ENCODE peak calls at places on chromosomes 11 and 22, in four cellular contexts. G, H, K and Q are unnamed samples.

GRCh38 chr11:2150206-2150847 is 10.7 kb downstream of the INS start:
- DNase-seq in G (peak; percentile 55), H (no peak), K (no peak), Q (peak; percentile 75)

GRCh38 chr11:95108159-95108611 is 18.5 kb downstream of the ENDOD1 start:
- DNase-seq in G (no peak), H (no peak), K (peak; percentile 41), Q (peak; percentile 90)

GRCh38 chr11:86403458-86403857 is 28.8 kb downstream of the CCDC81 start:
- DNase-seq in G (no peak), H (no peak), K (no peak), Q (no peak)

GRCh38 chr22:32531228-32531627 is 56.6 kb downstream of the FBXO7 start:
- DNase-seq in G (no peak), H (no peak), K (no peak), Q (no peak)

GRCh38 chr22:29470159-29470855 is 9.7 kb upstream of the NEFH start:
- DNase-seq in G (peak; percentile 66), H (no peak), K (peak; percentile 78), Q (peak; percentile 26)

GRCh38 chr22:49995413-49996191 is 17.0 kb downstream of the IL17REL start:
- DNase-seq in G (no peak), H (no peak), K (no peak), Q (no peak)

GRCh38 chr22:31206896-31207687 is 5.0 kb upstream of the LIMK2 start:
- DNase-seq in G (no peak), H (no peak), K (no peak), Q (no peak)

GRCh38 chr11:86274503-86274902 is 27.5 kb upstream of the HIKESHI start:
- DNase-seq in G (no peak), H (no peak), K (peak; percentile 27), Q (no peak)

GRCh38 chr22:35638408-35638807 is 9.8 kb upstream of the APOL6 start:
- DNase-seq in G (no peak), H (no peak), K (no peak), Q (no peak)

GRCh38 chr22:32286290-32286840 is 31.2 kb upstream of the SLC5A4 start:
- DNase-seq in G (no peak), H (no peak), K (no peak), Q (no peak)

GRCh38 chr11:94077568-94078293 is 50.9 kb upstream of the PANX1 start:
- DNase-seq in G (no peak), H (no peak), K (peak; percentile 8), Q (peak; percentile 31)

GRCh38 chr11:40294343-40294723 is 1165.1 kb downstream of the LRRC4C start:
- DNase-seq in G (no peak), H (no peak), K (no peak), Q (no peak)

GRCh38 chr11:40292636-40293585 is 1166.5 kb downstream of the LRRC4C start:
- DNase-seq in G (peak; percentile 1), H (no peak), K (no peak), Q (no peak)

GRCh38 chr11:40293655-40294342 is 1165.7 kb downstream of the LRRC4C start:
- DNase-seq in G (peak; percentile 68), H (peak; percentile 30), K (peak; percentile 38), Q (peak; percentile 87)

GRCh38 chr11:40291304-40292100 is 1168.0 kb downstream of the LRRC4C start:
- DNase-seq in G (no peak), H (no peak), K (no peak), Q (no peak)

DNA sequence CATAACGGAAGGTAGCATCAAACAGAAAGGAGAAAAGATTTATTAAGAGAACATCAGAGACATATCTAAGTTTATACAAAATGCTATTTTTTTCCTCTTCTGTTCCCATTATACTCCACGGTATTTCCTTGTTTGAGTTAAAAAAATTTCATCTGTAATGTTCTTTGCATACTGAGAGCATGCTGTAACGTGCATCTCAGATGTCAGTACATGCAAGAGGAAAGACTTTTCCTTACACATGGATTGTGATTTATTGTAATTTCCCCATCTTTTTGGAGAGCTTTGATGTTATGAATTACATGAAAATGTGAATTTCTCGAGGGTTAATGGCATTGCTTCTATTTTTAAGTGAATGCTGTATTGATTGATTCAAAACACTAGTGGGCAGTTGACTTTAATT is 1164.0 kb downstream of the LRRC4C start:
- DNase-seq in G (no peak), H (no peak), K (no peak), Q (no peak)
- TF ChIP-seq MYC in G (no peak), H (no peak), K (no peak), Q (no peak)

DNA sequence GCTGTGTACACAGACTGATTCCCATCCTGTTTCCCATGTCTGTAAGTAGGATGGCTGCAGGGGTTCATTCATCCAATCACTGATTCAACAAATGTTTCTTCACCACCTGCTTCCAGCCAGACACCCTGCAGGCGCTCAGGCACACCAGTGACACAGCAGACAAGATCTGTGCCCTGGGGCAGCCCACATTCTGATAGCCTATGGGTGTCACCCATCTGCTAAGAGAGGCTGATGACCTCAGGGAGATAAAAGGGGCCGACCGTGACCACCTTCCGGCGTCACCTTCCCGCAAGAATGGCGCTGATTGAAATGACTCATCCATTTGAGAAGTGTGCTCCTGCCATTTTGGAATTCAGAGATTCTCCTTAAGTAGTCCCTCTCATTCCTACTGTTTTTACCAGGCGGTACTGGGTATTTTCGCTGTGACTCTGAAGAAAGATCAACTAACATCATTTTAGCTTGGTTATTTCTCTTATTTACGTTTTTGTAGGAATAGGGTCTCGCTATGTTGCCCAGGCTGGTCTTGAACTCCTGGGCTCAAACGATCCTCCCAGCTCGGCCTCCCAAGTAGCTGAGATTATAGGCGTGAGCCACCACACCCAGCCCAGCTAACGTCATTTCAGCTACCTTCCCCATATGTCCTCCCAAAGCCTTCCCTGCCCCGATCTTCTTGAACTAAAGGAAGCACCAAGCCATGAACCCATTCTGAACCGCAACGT is 73.2 kb upstream of the BID start:
- DNase-seq in G (no peak), H (no peak), K (peak; percentile 69), Q (no peak)
- H3K4me1 ChIP-seq in G (no peaks in the 10 kb centered on the region), H (no peaks in the 10 kb centered on the region), K (no peaks in the 10 kb centered on the region), Q (no peaks in the 10 kb centered on the region)

DNA sequence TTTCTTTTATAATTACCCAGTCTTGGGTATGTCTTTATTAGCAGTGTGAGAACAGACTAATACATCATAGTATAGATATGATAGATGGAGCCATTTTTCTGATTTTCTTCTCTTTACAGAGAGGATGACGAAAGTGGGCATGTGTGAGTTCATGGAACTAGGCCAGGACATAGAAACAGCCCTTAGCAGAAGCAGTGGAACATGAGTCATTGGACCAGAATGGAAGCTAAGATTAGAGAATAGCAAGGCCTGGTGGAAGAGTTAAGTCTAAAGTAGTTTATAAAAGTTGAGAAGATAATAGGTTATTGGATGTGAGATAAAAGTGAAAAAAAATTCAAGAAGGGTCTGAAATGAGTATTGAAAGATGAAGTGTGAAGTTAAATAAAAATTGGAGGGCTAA is 97.0 kb upstream of the MPPED2 start:
- DNase-seq in G (no peak), H (no peak), K (no peak), Q (no peak)
- TF ChIP-seq MYC in G (no peak), H (no peak), K (no peak), Q (no peak)

GRCh38 chr11:65983589-65983987 is 18.4 kb downstream of the EIF1AD start:
- DNase-seq in G (no peak), H (no peak), K (no peak), Q (no peak)
- H3K4me1 ChIP-seq in G (no peaks in the 10 kb centered on the region), H (no peaks in the 10 kb centered on the region), K (no peaks in the 10 kb centered on the region), Q (no peaks in the 10 kb centered on the region)

DNA sequence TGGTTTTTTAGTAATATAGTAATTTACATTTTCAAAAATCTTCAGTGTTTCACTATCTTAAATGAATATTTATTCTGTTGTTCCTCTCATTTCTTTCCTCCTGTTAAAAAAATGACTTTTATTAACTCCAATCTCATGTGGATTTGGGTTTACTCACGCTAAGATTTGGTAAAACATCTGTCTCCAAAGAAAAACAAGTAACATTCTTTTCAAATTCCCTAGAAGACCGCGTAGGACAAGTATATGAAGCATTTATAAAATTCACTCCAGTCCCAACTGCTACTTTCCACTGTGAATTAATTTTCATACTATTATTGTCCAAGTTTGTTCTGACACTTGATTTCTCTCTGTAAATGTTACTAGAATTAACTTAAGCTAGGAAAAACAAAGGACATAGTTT is 26.2 kb downstream of the SBF2 start:
- DNase-seq in G (no peak), H (no peak), K (no peak), Q (no peak)
- TF ChIP-seq MYC in G (no peak), H (no peak), K (no peak), Q (no peak)

DNA sequence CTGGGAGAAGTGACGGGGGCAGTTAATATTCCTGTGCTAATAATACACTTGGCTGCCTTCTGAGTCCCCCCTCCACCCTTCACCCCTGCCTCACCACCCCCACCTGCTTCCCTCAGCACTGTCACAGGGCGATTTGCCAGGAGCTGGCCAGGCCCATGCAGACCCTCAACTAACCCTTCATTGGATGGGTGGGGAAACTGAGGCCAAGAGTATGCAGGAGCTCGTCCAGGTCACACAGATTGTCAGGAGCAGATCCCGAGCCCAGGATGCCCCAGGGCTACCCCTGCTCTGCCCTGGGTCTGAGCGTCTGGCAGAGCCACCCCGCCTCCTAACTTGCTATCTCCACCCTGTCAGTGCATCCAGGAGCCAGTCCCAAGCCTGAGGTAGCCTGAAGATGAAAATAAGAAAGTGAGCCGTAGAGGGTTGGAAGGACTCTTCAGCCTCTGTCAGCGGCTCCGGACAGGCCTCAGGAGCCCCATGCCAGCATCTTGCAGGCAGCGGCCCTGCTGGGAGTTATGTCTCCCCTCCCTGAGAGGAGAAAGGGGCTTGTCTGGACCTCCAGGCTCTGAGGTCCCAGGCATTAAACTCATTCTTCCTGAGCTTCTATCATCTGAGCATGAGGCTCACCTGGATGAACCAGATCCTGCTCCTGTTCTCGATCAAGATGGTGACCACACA is 6.2 kb downstream of the TPBGL start:
- DNase-seq in G (no peak), H (no peak), K (no peak), Q (no peak)
- H3K4me1 ChIP-seq in G (peaks cover 3% of the 10 kb centered on the region), H (no peaks in the 10 kb centered on the region), K (peaks cover 3% of the 10 kb centered on the region), Q (peaks cover 3% of the 10 kb centered on the region)

GRCh38 chr11:65851811-65852507 is 6.0 kb downstream of the CFL1 start:
- DNase-seq in G (no peak), H (no peak), K (no peak), Q (no peak)

GRCh38 chr11:65854161-65854592 is 3.8 kb downstream of the CFL1 start:
- DNase-seq in G (no peak), H (no peak), K (no peak), Q (no peak)

GRCh38 chr11:65853249-65853979 is 4.6 kb downstream of the CFL1 start:
- DNase-seq in G (no peak), H (no peak), K (peak; percentile 20), Q (no peak)

GRCh38 chr11:65851083-65851579 is 6.8 kb downstream of the CFL1 start:
- DNase-seq in G (no peak), H (no peak), K (peak; percentile 53), Q (no peak)

DNA sequence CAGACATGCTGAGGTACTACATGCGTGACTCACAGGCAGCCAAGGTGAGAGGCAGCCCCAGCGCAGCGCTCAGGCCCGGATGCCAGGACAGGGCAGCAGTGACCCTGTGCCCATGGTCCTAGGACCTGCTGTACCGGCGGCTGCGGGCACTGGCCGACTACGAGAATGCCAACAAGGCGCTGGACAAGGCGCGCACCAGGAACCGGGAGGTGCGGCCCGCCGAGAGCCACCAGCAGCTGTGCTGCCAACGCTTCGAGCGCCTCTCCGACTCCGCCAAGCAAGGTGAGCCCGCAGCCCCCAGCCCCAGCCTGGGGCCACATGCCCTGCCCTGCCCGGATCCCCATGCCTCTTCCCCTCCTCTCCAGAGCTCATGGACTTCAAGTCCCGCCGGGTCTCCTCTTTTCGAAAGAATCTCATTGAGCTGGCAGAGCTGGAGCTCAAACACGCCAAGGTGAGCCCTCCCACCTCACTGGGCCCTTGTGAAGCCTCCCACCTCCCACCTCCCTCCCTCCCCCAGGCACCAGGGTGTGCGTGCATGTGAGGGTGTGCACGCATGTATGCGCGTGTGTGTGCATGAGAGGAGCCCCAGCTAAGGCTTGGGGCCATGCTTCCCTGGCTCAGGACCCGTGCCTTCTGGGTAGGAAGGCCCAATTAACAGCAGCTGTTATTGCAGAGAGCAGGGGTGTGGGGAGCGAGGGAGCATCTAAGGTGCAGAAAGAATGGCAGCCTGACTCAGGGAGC is 5.3 kb downstream of the CFL1 start:
- DNase-seq in G (no peak), H (no peak), K (no peak), Q (no peak)
- TF ChIP-seq MYC in G (no peak), H (no peak), K (no peak), Q (no peak)